ENCODE peak calls at places on chromosomes 1 and 21, in four cellular contexts. P, T, L and A are unnamed samples.

GRCh38 chr1:151919246-151919645 is 9.9 kb upstream of the THEM4 start:
- DNase-seq in P (no peak), T (no peak), L (no peak), A (no peak)

GRCh38 chr1:96075704-96076455 is 645.7 kb upstream of the PTBP2 start:
- DNase-seq in L (no peak), P (no peak), T (no peak), A (no peak)

GRCh38 chr1:87154351-87154750 is 174.3 kb upstream of the LMO4 start:
- DNase-seq in P (no peak), L (peak; percentile 8), T (no peak), A (no peak)

GRCh38 chr1:79128726-79129125 is 122.2 kb upstream of the ADGRL4 start:
- DNase-seq in T (no peak), L (peak; percentile 36), P (peak; percentile 80), A (no peak)

GRCh38 chr1:110630770-110631663 is 24.9 kb upstream of the KCNA2 start:
- DNase-seq in T (peak; percentile 58), P (peak; percentile 46), L (peak; percentile 85), A (no peak)

GRCh38 chr1:42955311-42956063 is 3.2 kb downstream of the SLC2A1 start:
- DNase-seq in T (no peak), P (no peak), L (no peak), A (no peak)

GRCh38 chr1:184768467-184768866 is 13.8 kb upstream of the EDEM3 start:
- DNase-seq in L (no peak), P (no peak), T (no peak), A (no peak)

GRCh38 chr1:241821363-241821762 is 26.6 kb upstream of the EXO1 start:
- DNase-seq in T (no peak), L (no peak), P (peak; percentile 47), A (no peak)

GRCh38 chr1:109636201-109636952 is 16.7 kb downstream of the AMPD2 start:
- DNase-seq in P (peak; percentile 61), L (peak; percentile 49), T (no peak), A (no peak)

GRCh38 chr1:89311757-89312156 is 39.1 kb upstream of the GBP5 start:
- DNase-seq in L (no peak), T (no peak), P (no peak), A (peak; percentile 42)

GRCh38 chr1:193285626-193286025 is 99.2 kb upstream of the B3GALT2 start:
- DNase-seq in L (no peak), T (no peak), P (peak; percentile 12), A (no peak)

GRCh38 chr21:33372582-33372981 is 30.6 kb upstream of the IFNGR2 start:
- DNase-seq in L (no peak), T (no peak), P (no peak), A (no peak)

GRCh38 chr1:61054636-61055035 is 27.7 kb upstream of the NFIA start:
- DNase-seq in P (no peak), T (no peak), L (no peak), A (no peak)

GRCh38 chr1:192546596-192547199 is 28.9 kb upstream of the RGS1 start:
- DNase-seq in L (no peak), P (no peak), T (no peak), A (no peak)

GRCh38 chr1:58397187-58397820 is 149.2 kb downstream of the OMA1 start:
- DNase-seq in T (no peak), L (no peak), P (peak; percentile 90), A (peak; percentile 12)

GRCh38 chr1:189510827-189511226 is 966.8 kb downstream of the BRINP3 start:
- DNase-seq in L (no peak), T (no peak), P (no peak), A (no peak)

GRCh38 chr1:15753776-15754175 is 4.8 kb upstream of the FBLIM1 start:
- DNase-seq in L (no peak), T (no peak), P (no peak), A (no peak)

GRCh38 chr1:224733021-224733911 is 117.1 kb downstream of the CNIH3 start:
- DNase-seq in P (peak; percentile 59), T (no peak), L (no peak), A (no peak)

GRCh38 chr1:53508991-53509663 is 49.9 kb downstream of the DMRTB1 start:
- DNase-seq in T (peak; percentile 85), L (no peak), P (peak; percentile 25), A (peak; percentile 9)

GRCh38 chr1:230857822-230858221 is 10.5 kb downstream of the C1orf198 start:
- DNase-seq in L (no peak), P (peak; percentile 72), T (no peak), A (no peak)

GRCh38 chr1:151047925-151048644 is 534 bp downstream of the C1orf56 start:
- DNase-seq in P (peak; percentile 65), L (peak; percentile 79), T (peak; percentile 69), A (no peak)

GRCh38 chr1:59776960-59777852 is 37.5 kb upstream of the HOOK1 start:
- DNase-seq in L (peak; percentile 70), P (peak; percentile 74), T (no peak), A (no peak)

GRCh38 chr1:20223659-20224058 is 37.3 kb upstream of the PLA2G2C start:
- DNase-seq in T (no peak), L (no peak), P (no peak), A (no peak)

GRCh38 chr1:50959303-50959912 is 659 bp downstream of the FAF1 start:
- DNase-seq in L (peak; percentile 61), P (peak; percentile 54), T (no peak), A (no peak)

GRCh38 chr1:20494609-20495311 is 8.8 kb upstream of the CAMK2N1 start:
- DNase-seq in T (no peak), L (peak; percentile 24), P (peak; percentile 93), A (peak; percentile 80)

GRCh38 chr1:101239095-101240040 is 2.5 kb downstream of the S1PR1 start:
- DNase-seq in L (no peak), P (no peak), T (no peak), A (no peak)

GRCh38 chr1:160342520-160342919 is 530 bp downstream of the COPA start:
- DNase-seq in P (peak; percentile 8), L (peak; percentile 25), T (no peak), A (no peak)

GRCh38 chr1:160340146-160340545 is 2.9 kb downstream of the COPA start:
- DNase-seq in P (no peak), T (no peak), L (no peak), A (no peak)

GRCh38 chr1:160340866-160341265 is 2.2 kb downstream of the COPA start:
- DNase-seq in L (no peak), P (no peak), T (no peak), A (no peak)

GRCh38 chr1:160346953-160347352 is 3.8 kb downstream of the NCSTN start:
- DNase-seq in T (no peak), P (no peak), L (no peak), A (no peak)

DNA sequence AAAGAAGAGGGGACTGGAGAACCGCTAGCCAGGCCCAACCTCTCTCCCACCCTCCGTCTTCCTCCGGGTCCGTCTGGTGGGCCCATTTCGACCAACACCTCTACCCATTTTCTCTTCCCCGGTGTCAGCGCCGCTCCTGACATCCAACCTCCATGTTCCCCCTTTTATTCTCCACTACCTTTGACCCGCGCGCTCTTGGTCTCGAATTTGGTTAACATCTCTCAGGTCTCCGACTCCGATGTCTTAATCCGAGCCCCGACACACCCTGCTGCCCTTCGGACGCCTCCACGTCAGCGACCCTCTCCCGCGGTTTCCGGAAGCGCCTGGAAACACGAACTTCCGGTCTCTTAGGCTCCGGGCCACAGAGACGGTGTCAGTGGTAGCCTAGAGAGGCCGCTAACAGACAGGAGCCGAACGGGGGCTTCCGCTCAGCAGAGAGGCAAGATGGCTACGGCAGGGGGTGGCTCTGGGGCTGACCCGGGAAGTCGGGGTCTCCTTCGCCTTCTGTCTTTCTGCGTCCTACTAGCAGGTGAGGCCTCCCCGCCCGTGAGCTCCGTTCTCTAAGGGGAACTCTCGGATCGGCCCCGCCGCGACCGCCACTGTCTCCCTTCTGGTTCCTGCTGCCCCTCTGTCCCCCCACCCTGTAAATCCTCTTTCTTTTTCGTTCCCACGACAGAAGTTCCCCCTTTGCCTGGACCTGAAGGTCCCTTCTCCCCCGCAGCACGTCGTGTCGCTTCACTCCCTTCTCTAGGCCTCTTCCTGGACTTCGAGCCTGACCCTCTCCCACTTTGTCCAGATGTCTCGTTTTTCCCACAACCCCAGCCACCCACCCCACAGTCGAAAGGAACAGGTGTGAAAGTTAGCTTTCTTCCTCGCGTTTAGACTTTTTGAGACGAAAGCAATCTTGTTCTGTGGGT is at the start of the genes COPA and NCSTN:
- DNase-seq in T (peak; percentile 91), L (peak; percentile 98), P (peak; percentile 96), A (peak; percentile 66)
- TF ChIP-seq CTCF in T (peak; percentile 19), L (no peak), P (no peak), A (no peak)

GRCh38 chr1:170680428-170680827 is 16.5 kb downstream of the PRRX1 start:
- DNase-seq in T (no peak), P (peak; percentile 96), L (no peak), A (no peak)

GRCh38 chr1:170682159-170682558 is 18.2 kb downstream of the PRRX1 start:
- DNase-seq in T (no peak), L (no peak), P (no peak), A (no peak)

GRCh38 chr1:170687625-170688024 is 23.7 kb downstream of the PRRX1 start:
- DNase-seq in T (no peak), L (no peak), P (peak; percentile 39), A (no peak)

GRCh38 chr1:170682809-170683208 is 18.9 kb downstream of the PRRX1 start:
- DNase-seq in P (no peak), T (no peak), L (no peak), A (no peak)

DNA sequence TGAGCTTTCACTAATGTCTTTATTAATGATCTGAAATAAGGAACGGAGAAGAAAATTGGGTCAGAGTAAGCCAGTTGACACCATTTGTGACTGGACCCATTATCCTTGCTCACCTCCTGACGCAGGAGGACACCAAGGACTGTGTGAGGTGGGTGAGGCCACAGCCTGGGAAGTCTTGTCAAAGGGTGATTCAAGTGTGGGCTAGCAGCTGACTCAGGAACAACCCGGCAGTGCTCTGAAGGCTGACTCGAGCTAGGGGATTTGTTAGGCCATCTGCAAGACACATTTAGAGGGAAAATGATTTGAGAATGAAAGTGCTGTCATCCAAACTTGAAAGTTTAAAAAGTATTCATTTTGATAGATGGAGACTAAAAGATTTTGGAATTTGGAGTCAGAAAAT is 21.2 kb downstream of the PRRX1 start:
- DNase-seq in T (no peak), P (peak; percentile 90), L (no peak), A (no peak)
- H3K4me3 ChIP-seq in T (no peak overlapping the region), P (no peak overlapping the region), L (no peak overlapping the region), A (no peak overlapping the region)

GRCh38 chr1:161177112-161177935 is at the start of gene B4GALT3:
- DNase-seq in P (peak; percentile 61), T (peak; percentile 88), L (peak; percentile 89), A (no peak)

GRCh38 chr1:161177936-161178244 is 583 bp upstream of the B4GALT3 start:
- DNase-seq in L (no peak), P (no peak), T (no peak), A (no peak)

GRCh38 chr1:161179698-161180097 is 2.4 kb upstream of the B4GALT3 start:
- DNase-seq in T (no peak), L (no peak), P (no peak), A (no peak)

GRCh38 chr1:161182214-161182613 is 4.9 kb upstream of the B4GALT3 start:
- DNase-seq in P (peak; percentile 71), L (no peak), T (no peak), A (no peak)

GRCh38 chr1:161180643-161181042 is 3.3 kb upstream of the B4GALT3 start:
- DNase-seq in P (no peak), T (no peak), L (peak; percentile 71), A (no peak)
- TF ChIP-seq CTCF in P (peak; percentile 54), T (peak; percentile 12), L (peak; percentile 65), A (peak; percentile 45)

DNA sequence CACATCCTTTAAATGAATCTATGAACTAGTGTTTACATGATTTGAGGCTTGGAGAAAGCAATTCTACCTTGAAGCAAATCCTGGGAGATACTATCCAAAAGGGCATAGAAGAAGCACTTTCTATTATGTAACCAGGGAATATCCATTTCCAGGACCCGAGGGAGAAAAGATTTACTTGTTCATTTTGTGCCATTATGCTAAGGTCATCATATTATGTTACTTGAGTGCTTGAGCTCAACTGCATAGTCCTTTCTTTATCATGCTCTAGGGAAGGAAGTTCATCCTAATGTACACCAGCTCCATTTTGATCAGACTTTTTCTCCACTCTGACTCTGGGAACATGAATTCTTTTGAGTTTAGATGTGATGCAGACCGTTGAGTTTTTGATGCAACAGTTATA is 188.6 kb upstream of the SNX7 start:
- DNase-seq in L (no peak), P (no peak), T (no peak), A (no peak)
- H3K4me3 ChIP-seq in L (no peak overlapping the region), P (no peak overlapping the region), T (no peak overlapping the region), A (no peak overlapping the region)